ENCODE peak calls at places on chromosomes 2 and 18, in nine cellular contexts. Y, V, X, B, D, W, G, P and M are unnamed samples.

GRCh38 chr2:9547272-9547991 is 8.2 kb downstream of the ADAM17 start:
- DNase-seq in Y (no peak), W (no peak), P (no peak), X (no peak), G (no peak), B (no peak), V (peak), D (no peak), M (peak)

GRCh38 chr18:59852548-59852947 is 47.2 kb upstream of the PMAIP1 start:
- DNase-seq in X (no peak), B (no peak), D (no peak), W (no peak), V (no peak), Y (no peak), P (no peak), G (no peak), M (no peak)

GRCh38 chr18:31042068-31042390 is 513 bp downstream of the DSC3 start:
- DNase-seq in Y (no peak), P (no peak), G (no peak), B (no peak), D (no peak), X (no peak), W (no peak), V (no peak), M (no peak)

GRCh38 chr2:169081551-169081950 is 12.2 kb downstream of the DHRS9 start:
- DNase-seq in X (no peak), P (no peak), Y (no peak), V (no peak), D (no peak), W (no peak), G (no peak), B (no peak), M (no peak)

GRCh38 chr2:233033672-233034071 is 1.2 kb downstream of the NEU2 start:
- DNase-seq in V (peak), Y (no peak), W (no peak), G (no peak), P (no peak), X (no peak), D (no peak), B (no peak), M (peak)

GRCh38 chr2:133732982-133733670 is 164.9 kb upstream of the NCKAP5 start:
- DNase-seq in W (no peak), P (no peak), X (no peak), B (no peak), V (no peak), Y (no peak), G (no peak), D (no peak), M (no peak)

GRCh38 chr18:36533446-36534153 is 236.1 kb downstream of the FHOD3 start:
- DNase-seq in Y (no peak), G (no peak), P (no peak), B (no peak), X (no peak), D (no peak), W (no peak), V (no peak), M (no peak)

GRCh38 chr2:113273031-113273551 is 5.6 kb downstream of the PAX8 start:
- DNase-seq in X (no peak), D (no peak), W (no peak), B (no peak), P (no peak), V (peak), Y (peak), G (no peak), M (no peak)

GRCh38 chr18:9475643-9476580 is 599 bp downstream of the RALBP1 start:
- DNase-seq in B (peak), D (no peak), V (peak), X (peak), Y (no peak), W (no peak), P (no peak), G (peak), M (peak)

GRCh38 chr18:21194871-21195771 is 46.9 kb upstream of the GREB1L start:
- DNase-seq in Y (no peak), P (no peak), V (peak), G (no peak), W (no peak), X (no peak), B (no peak), D (no peak), M (no peak)

GRCh38 chr2:2587364-2587763 is 256.3 kb upstream of the MYT1L start:
- DNase-seq in D (no peak), V (no peak), W (no peak), P (no peak), G (no peak), Y (no peak), X (no peak), B (no peak), M (no peak)

GRCh38 chr2:56184500-56184996 is 758 bp downstream of the CCDC85A start:
- DNase-seq in W (no peak), D (no peak), G (no peak), B (no peak), Y (no peak), P (no peak), V (no peak), X (no peak), M (peak)

GRCh38 chr2:6314218-6314855 is 551.4 kb downstream of the CMPK2 start:
- DNase-seq in G (no peak), W (no peak), B (no peak), D (no peak), P (no peak), X (no peak), V (no peak), Y (no peak), M (no peak)

GRCh38 chr2:42147641-42148274 is 21.4 kb upstream of the EML4 start:
- DNase-seq in B (no peak), G (no peak), P (no peak), V (peak), D (no peak), X (no peak), Y (no peak), W (no peak), M (no peak)

GRCh38 chr2:213121677-213122076 is 29.7 kb downstream of the IKZF2 start:
- DNase-seq in B (no peak), D (no peak), P (no peak), V (no peak), Y (no peak), W (no peak), X (no peak), G (no peak), M (no peak)

GRCh38 chr2:126781206-126781605 is 117.5 kb upstream of the TEX51 start:
- DNase-seq in X (no peak), V (no peak), P (no peak), D (no peak), G (no peak), B (no peak), W (no peak), Y (no peak), M (no peak)

GRCh38 chr2:790081-790480 is 112.9 kb upstream of the TMEM18 start:
- DNase-seq in D (no peak), B (no peak), V (no peak), W (no peak), P (no peak), G (no peak), X (no peak), Y (no peak), M (no peak)

GRCh38 chr2:12091201-12091806 is 344.9 kb downstream of the LPIN1 start:
- DNase-seq in X (no peak), P (no peak), B (no peak), W (no peak), Y (no peak), G (no peak), V (no peak), D (no peak), M (peak)

GRCh38 chr2:223469270-223470057 is 132.7 kb downstream of the SCG2 start:
- DNase-seq in G (no peak), D (peak), Y (no peak), X (no peak), V (peak), B (peak), P (peak), W (no peak), M (peak)

GRCh38 chr2:156896294-156896693 is 361.2 kb upstream of the GALNT5 start:
- DNase-seq in V (peak), W (no peak), G (no peak), X (no peak), B (no peak), P (no peak), Y (no peak), D (no peak), M (no peak)

GRCh38 chr2:217360781-217361485 is 501.1 kb upstream of the TNP1 start:
- DNase-seq in B (peak), V (peak), D (no peak), G (no peak), P (peak), X (no peak), Y (no peak), W (peak), M (no peak)

GRCh38 chr2:1687254-1687653 is 57.1 kb downstream of the PXDN start:
- DNase-seq in Y (no peak), P (no peak), G (no peak), W (no peak), V (no peak), X (no peak), D (no peak), B (no peak), M (no peak)

GRCh38 chr2:240564571-240565266 is 3.6 kb upstream of the RNPEPL1 start:
- DNase-seq in X (no peak), D (peak), V (peak), W (peak), Y (no peak), G (peak), B (peak), P (peak), M (no peak)

GRCh38 chr18:46173393-46174316 is 69.5 kb downstream of the HAUS1 start:
- DNase-seq in G (peak), W (peak), P (peak), Y (peak), X (peak), V (peak), B (peak), D (peak), M (peak)
- TF ChIP-seq POLR2A in G (peak), W (peak), P (no peak), Y (no peak), X (peak), V (peak), B (no peak), D (peak), M (peak)

GRCh38 chr18:61894751-61895524 is 2.1 kb upstream of the RNF152 start:
- DNase-seq in B (no peak), D (no peak), V (no peak), W (no peak), Y (no peak), G (no peak), P (peak), X (no peak), M (no peak)

GRCh38 chr18:61893304-61893970 is 630 bp upstream of the RNF152 start:
- DNase-seq in G (no peak), Y (peak), D (peak), X (peak), W (peak), P (peak), V (peak), B (no peak), M (peak)

GRCh38 chr18:61896118-61896517 is 3.3 kb upstream of the RNF152 start:
- DNase-seq in W (no peak), X (no peak), P (no peak), G (no peak), Y (no peak), B (no peak), D (no peak), V (no peak), M (no peak)

GRCh38 chr18:61892683-61893303 is at the start of gene RNF152:
- DNase-seq in W (peak), G (no peak), P (peak), D (peak), V (peak), X (no peak), Y (peak), B (peak), M (no peak)

DNA sequence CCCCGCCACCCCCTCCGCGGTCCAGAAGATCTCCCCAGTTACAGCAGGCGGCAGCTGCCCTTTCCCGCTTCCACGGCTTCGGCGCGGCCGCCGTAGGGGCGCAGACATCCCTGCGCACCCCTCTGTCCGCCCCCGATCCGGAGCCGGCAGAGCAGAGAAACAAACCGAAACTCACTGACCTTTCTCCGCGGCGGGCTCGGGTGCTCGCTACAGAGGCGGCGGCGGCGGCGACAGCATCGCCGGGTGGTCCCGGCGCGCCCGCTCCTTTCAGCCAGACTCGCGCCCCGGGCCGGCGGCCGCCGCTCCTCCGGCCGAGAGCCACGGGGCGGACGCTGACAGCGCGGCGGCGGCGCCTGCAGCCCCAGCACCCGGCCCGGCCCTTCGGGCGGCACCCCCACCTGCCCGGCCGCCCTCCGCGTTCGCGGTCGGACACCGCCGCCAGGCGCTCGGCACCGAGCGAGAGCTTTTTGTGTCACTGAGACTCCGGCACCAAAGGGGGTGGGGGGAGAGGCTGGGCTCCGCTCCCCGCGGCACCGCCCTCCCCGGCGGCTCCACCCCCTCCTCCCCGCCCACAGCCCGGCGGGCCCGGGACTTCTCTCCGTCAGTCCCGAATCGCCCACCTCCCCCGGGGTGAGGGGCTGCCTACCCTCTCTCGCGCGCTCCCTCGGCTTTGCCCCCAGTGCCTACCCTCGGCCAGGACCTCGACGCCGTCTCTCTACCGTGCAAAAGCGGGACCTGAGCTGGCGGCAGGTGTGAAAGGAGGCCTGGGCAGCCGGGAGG is 1.4 kb upstream of the RNF152 start:
- DNase-seq in B (peak), P (peak), X (peak), Y (peak), G (peak), D (peak), V (peak), W (peak), M (peak)
- TF ChIP-seq POLR2A in B (no peak), P (peak), X (no peak), Y (no peak), G (peak), D (peak), V (peak), W (peak), M (peak)

GRCh38 chr18:50285071-50285470 is 2.4 kb downstream of the CXXC1 start:
- DNase-seq in X (no peak), B (no peak), Y (no peak), W (no peak), G (no peak), V (no peak), D (no peak), P (no peak), M (no peak)

GRCh38 chr18:50282521-50283335 is 1.4 kb upstream of the MBD1 start:
- DNase-seq in Y (no peak), V (no peak), D (no peak), X (no peak), B (no peak), G (no peak), W (peak), P (peak), M (no peak)

GRCh38 chr18:50283469-50284209 is 2.3 kb upstream of the MBD1 start:
- DNase-seq in Y (no peak), P (no peak), X (no peak), V (no peak), W (no peak), B (no peak), G (no peak), D (no peak), M (no peak)

GRCh38 chr18:50285631-50286321 is 1.7 kb downstream of the CXXC1 start:
- DNase-seq in D (no peak), X (no peak), W (no peak), P (no peak), B (no peak), V (no peak), G (no peak), Y (no peak), M (no peak)

GRCh38 chr18:50284226-50284885 is 3.0 kb upstream of the MBD1 start:
- DNase-seq in V (no peak), B (no peak), X (no peak), P (no peak), G (no peak), W (no peak), D (no peak), Y (no peak), M (peak)
- TF ChIP-seq POLR2A in V (no peak), B (no peak), X (no peak), P (no peak), G (no peak), W (no peak), D (no peak), Y (no peak), M (no peak)

GRCh38 chr2:229265727-229266126 is 5.4 kb downstream of the PID1 start:
- DNase-seq in X (no peak), P (no peak), D (no peak), Y (no peak), G (no peak), W (no peak), V (no peak), B (no peak), M (no peak)
- TF ChIP-seq POLR2A in X (no peak), P (no peak), D (no peak), Y (no peak), G (no peak), W (no peak), V (no peak), B (no peak), M (no peak)

GRCh38 chr2:119922699-119923098 is 90.2 kb upstream of the EPB41L5 start:
- DNase-seq in G (no peak), V (no peak), B (no peak), X (no peak), Y (no peak), W (no peak), P (no peak), D (no peak), M (no peak)
- TF ChIP-seq POLR2A in G (no peak), V (no peak), B (no peak), X (no peak), Y (no peak), W (no peak), P (no peak), D (no peak), M (no peak)

DNA sequence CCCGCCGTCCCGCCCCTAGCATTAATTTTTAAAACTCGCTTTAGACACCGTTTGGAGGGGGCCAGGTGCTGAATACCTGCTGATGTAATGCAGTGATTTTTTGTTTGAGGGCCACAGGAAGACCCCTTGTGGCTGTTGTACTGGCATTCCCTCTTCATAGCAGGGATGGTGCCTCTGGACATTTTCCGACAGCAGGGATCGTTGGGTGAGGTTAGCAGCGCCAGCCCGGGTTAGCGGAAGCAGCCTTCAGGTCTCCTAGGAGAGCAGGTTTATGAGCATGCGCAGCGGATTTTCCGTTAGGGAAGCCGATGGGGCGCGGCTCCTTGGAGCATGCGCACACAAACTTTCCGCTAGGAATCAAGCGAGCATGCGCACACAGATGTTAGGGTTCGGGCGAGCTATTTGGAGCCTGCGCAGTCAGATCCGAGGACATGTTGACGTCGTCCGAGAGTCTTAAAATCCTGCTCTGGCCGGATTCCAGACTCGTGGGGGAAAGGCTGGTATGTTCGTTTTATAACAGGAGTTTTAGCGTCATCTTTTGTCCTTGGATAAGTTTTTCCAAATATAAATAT is 17.2 kb upstream of the C2orf74 start:
- DNase-seq in B (peak), W (peak), D (peak), X (peak), G (peak), P (peak), V (peak), Y (peak), M (peak)
- TF ChIP-seq POLR2A in B (no peak), W (peak), D (peak), X (peak), G (peak), P (peak), V (peak), Y (no peak), M (peak)

GRCh38 chr2:14388724-14389123 is 243.8 kb upstream of the LRATD1 start:
- DNase-seq in D (no peak), Y (no peak), W (no peak), B (no peak), P (no peak), X (no peak), V (no peak), G (no peak), M (no peak)

GRCh38 chr2:14385043-14385442 is 247.5 kb upstream of the LRATD1 start:
- DNase-seq in G (no peak), D (no peak), Y (no peak), W (no peak), P (no peak), V (peak), X (no peak), B (no peak), M (no peak)

DNA sequence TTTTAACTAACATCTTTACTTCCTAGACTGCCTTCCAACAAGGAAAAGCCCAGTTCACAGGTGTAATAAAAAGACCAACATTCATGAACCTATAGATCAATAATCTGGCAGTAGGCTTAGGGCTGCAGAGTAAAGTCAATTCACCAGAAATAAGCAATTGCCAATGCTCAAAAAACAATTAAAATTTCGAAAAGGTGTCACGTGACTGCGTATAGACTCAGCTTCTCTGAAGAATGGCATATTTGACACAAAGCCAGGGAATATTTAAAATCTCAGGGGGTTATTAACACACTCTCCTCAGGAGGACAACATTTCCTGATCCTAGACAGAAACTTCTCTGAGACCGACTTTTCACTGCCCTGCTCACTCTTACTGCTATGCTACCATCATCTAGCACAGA is 245.2 kb upstream of the LRATD1 start:
- DNase-seq in V (no peak), D (no peak), P (no peak), G (no peak), W (no peak), B (no peak), Y (no peak), X (no peak), M (no peak)
- TF ChIP-seq POLR2A in V (no peak), D (no peak), P (no peak), G (no peak), W (no peak), B (no peak), Y (no peak), X (no peak), M (no peak)

DNA sequence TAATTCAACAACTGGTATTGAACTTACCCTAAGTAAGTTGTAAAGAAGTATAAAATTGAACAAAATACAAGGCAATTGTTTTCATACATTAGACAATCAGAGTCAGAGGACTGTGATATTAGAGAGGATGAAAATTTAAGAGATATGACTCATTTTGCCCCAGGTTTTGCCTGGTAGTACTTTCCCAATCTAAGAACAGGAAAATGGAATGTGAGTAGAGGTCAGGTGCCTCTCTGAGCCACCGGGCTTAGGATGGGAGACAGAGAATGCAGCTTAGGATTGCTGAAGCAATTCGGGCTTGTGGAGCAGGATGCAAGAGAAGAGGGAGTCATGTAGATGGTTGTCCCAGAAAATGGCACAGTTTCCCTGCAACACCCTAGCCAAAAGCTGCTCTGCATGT is 219.7 kb upstream of the CHST9 start:
- DNase-seq in X (no peak), Y (no peak), W (no peak), G (no peak), P (no peak), D (no peak), V (no peak), B (no peak), M (no peak)
- TF ChIP-seq POLR2A in X (no peak), Y (no peak), W (no peak), G (no peak), P (no peak), D (no peak), V (no peak), B (no peak), M (no peak)

GRCh38 chr2:219253753-219254589 is at the start of gene TUBA4A:
- DNase-seq in P (peak), G (peak), W (peak), B (peak), D (peak), Y (peak), V (peak), X (peak), M (peak)
- TF ChIP-seq POLR2A in P (peak), G (peak), W (peak), B (no peak), D (peak), Y (no peak), V (peak), X (peak), M (peak)